ENCODE peak calls at places on chromosomes 7 and 10, in four cellular contexts. A is gastrocnemius medialis, B is uterus, I is upper lobe of left lung. F is an unnamed sample.

GRCh38 chr7:104967088-104967487 is 46.9 kb upstream of the KMT2E start:
- DNase-seq in B (no peak), A (no peak), I (no peak), F (no peak)

GRCh38 chr7:45028138-45028919 is 28.3 kb downstream of the CCM2 start:
- DNase-seq in I (no peak), B (no peak), A (no peak), F (no peak)

GRCh38 chr10:126803394-126803793 is 101.8 kb upstream of the DOCK1 start:
- DNase-seq in B (no peak), I (no peak), A (no peak), F (no peak)

GRCh38 chr7:901041-901387 is 24.7 kb downstream of the GET4 start:
- DNase-seq in I (peak), B (no peak), A (no peak), F (no peak)

GRCh38 chr7:90178592-90179279 is 24.5 kb downstream of the STEAP1 start:
- DNase-seq in A (no peak), I (no peak), B (no peak), F (no peak)

GRCh38 chr7:522071-522937 is 2.7 kb upstream of the PDGFA start:
- DNase-seq in B (peak), I (peak), A (peak), F (no peak)

GRCh38 chr10:70053212-70053895 is 708 bp downstream of the MACROH2A2 start:
- DNase-seq in I (peak), B (no peak), A (no peak), F (peak)

GRCh38 chr10:90288403-90288933 is 569.4 kb downstream of the HTR7 start:
- DNase-seq in B (no peak), A (no peak), I (no peak), F (no peak)

GRCh38 chr10:6751363-6751762 is 171.3 kb upstream of the PRKCQ start:
- DNase-seq in A (no peak), B (no peak), I (no peak), F (no peak)

GRCh38 chr7:101628522-101628921 is 574 bp downstream of the MYL10 start:
- DNase-seq in A (peak), I (no peak), B (no peak), F (no peak)

GRCh38 chr7:47636111-47636692 is 54.3 kb upstream of the TNS3 start:
- DNase-seq in B (no peak), A (no peak), I (no peak), F (no peak)
- H3K4me3 ChIP-seq in B (no peak), A (no peak), I (no peak), F (no peak)

DNA sequence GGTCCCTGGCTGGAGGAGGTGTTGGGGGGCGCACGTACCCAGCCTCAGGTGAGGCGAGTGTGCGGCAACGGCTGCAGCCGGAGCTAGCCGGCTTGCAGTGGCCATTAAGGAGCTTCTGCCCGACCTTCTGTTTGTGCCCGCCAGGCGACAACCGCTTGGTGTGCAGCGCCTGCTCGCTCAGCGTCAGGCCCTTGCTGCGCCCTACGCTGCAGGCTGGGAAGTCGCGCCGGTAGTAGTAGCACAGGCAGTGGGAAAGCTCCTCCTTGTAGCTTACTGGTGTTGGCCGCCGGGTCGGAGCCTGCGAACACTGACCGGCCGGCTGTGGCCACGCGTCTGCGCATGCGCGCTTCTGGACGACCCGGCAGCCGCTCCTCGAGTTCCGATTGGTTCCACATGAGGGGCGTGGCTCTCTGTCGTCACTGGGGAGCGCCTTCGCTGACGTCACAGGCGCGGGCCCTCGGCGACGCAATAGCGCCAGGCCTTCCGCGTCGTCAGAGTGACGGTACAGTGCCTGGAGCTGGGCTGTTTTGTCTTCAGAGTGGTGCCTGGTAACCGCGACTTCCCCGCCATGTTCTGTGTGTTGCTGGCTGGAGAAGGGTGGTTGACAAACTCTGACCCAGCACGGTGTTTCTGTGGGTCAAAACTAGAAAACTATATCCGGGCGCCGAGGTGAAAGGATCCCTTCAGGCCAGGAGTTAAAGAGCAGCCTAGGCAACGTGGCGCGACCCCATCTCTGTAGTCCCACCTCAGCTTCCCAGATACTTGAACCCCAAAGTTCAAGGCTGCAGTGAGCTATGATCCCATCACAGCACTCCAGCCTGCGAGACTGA is 76.3 kb upstream of the TMEM248 start:
- DNase-seq in B (peak), A (peak), I (peak), F (peak)
- TF ChIP-seq POLR2A in B (peak), A (peak), I (peak), F (peak)

GRCh38 chr10:75431180-75432111 is at the start of gene LRMDA:
- DNase-seq in A (no peak), I (peak), B (peak), F (peak)

GRCh38 chr10:75432176-75432575 is 752 bp downstream of the LRMDA start:
- DNase-seq in A (no peak), I (no peak), B (no peak), F (no peak)

GRCh38 chr10:75428434-75429158 is 2.8 kb upstream of the LRMDA start:
- DNase-seq in A (no peak), I (no peak), B (peak), F (no peak)

GRCh38 chr10:75429159-75429827 is 2.1 kb upstream of the LRMDA start:
- DNase-seq in I (no peak), A (no peak), B (no peak), F (no peak)

GRCh38 chr10:75430000-75430763 is 1.2 kb upstream of the LRMDA start:
- DNase-seq in B (peak), A (no peak), I (peak), F (peak)
- H3K4me3 ChIP-seq in B (no peak), A (no peak), I (no peak), F (no peak)

GRCh38 chr7:43758029-43758860 is at the start of gene BLVRA:
- DNase-seq in B (peak), I (peak), A (peak), F (peak)
- TF ChIP-seq POLR2A in B (no peak), I (no peak), A (peak), F (no peak)